ENCODE peak calls at places on chromosomes 16 and 17, in eight cellular contexts. Q, I, P, K, G, Y, S and L are unnamed samples. For H3K36me3, the result is how much of the 10 kb centered on the place peaks cover.

GRCh38 chr17:21460358-21460757 is 84.2 kb downstream of the KCNJ12 start:
- DNase-seq in K (no peak), S (no peak), I (no peak), Y (no peak), G (no peak), Q (no peak), P (no peak), L (no peak)

GRCh38 chr17:4788807-4789700 is at the start of gene GLTPD2:
- DNase-seq in G (no peak), K (no peak), P (no peak), Y (no peak), Q (no peak), S (no peak), I (no peak), L (no peak)

GRCh38 chr17:2911035-2911754 is 115.0 kb downstream of the RAP1GAP2 start:
- DNase-seq in Q (no peak), S (no peak), Y (no peak), G (no peak), I (no peak), K (peak), P (peak), L (no peak)

GRCh38 chr17:33725675-33726271 is 432.7 kb upstream of the ASIC2 start:
- DNase-seq in I (no peak), P (no peak), K (peak), G (no peak), Q (peak), S (peak), Y (no peak), L (no peak)

GRCh38 chr16:69145658-69146057 is 13.2 kb downstream of the UTP4 start:
- DNase-seq in Q (no peak), S (no peak), G (no peak), K (peak), P (no peak), Y (no peak), I (no peak), L (no peak)

GRCh38 chr16:47058295-47059086 is 85.0 kb upstream of the DNAJA2 start:
- DNase-seq in I (no peak), G (no peak), Y (peak), S (no peak), P (no peak), Q (no peak), K (no peak), L (no peak)

GRCh38 chr16:49268667-49269066 is 13.0 kb downstream of the CBLN1 start:
- DNase-seq in P (no peak), S (no peak), I (no peak), K (no peak), Q (no peak), Y (no peak), G (no peak), L (no peak)

GRCh38 chr17:82241183-82241925 is 12.5 kb downstream of the SLC16A3 start:
- DNase-seq in K (no peak), P (peak), Q (no peak), I (no peak), Y (peak), G (peak), S (peak), L (peak)

DNA sequence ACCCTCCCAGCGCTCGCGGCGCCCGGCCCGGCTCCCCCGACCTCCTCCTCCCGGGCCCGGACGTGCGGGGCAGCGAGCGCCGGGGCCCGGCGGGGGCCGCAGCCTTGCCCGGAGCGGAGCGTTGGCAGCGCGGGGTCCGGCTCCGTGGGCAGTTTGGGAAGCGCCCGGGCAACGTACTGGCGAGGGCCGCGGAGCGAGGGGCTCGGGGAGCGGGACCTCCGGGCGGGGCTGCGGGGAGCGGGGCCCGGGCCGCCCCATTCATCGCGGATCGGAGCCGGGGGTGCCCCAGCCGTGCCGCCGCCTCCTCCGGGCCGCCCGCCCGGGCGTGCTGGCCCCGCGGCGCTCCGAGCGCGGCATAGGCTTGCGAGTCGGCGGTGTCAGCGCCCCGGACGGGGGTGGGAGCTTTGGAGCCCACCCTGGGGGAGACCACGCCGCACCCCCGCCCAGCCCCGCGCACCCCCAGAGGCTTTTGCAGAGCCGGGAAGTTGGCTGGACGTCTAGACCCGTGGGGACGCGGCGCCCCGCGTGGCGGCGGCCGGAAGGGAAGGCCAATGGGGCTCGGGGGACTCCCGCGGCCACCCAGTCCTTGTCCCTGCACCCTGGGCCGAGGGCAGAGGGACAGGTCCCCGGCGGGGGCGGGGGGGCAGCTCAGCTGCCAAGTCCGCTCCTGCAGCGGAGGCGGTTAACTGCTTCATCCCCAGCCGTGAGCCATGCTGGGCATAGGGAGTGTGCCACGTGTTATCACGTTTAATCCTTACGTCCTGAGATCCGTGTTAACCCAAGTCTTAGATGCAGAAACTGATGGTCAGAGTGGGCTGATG is 852 bp downstream of the ZNF469 start:
- DNase-seq in I (no peak), G (peak), P (peak), K (peak), Y (no peak), S (peak), Q (no peak), L (peak)
- TF ChIP-seq CTCF in I (peak), G (peak), P (peak), K (peak), Y (peak), S (peak), Q (no peak), L (peak)

DNA sequence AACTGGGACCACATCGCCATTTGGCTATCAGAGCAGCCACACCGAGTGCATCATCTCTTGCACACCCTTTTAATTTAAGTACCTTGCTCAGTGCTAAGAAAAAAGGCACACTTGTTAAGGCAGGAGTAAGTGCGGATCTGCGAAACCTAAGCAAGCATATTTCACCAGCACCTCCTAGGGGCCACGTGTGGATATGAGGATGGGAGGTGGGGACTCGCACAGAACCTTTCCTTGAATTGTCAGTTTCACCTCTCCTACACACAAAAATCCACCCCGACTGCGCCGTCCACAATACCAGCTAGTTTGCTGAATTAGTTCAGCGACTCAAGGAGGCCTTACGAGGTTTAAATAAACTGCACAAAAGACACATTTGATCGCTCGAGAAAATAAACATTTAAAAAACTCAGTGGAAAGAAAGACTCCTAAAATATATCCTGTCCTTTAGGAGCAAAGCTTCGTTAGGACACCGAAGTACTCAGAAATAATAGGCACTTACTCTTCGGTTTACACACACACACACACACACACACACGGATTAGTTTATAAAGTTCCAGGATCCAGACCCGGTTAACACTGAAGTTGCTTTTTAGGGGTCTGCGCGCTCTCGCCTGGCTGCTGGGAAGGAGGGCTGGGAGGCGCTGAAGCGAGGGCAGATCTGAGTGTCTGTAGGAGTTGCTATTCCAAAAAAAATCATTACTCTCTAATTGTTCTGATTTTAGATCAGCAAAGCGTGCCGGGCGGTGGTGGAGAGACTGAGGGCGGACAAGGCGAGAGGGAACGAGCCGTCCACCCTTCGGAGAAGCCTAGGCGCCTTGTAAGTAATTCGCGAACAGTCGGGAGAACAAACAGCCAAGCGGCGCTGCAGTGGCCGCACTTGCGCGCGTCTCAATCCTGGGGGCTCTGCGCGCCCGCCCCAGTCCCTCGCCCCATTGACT is 1.0 kb upstream of the KCNJ2 start:
- DNase-seq in K (peak), P (peak), I (no peak), Q (peak), S (peak), Y (peak), G (peak), L (no peak)
- H3K27ac ChIP-seq in K (peak), P (peak), I (no peak), Q (no peak), S (peak), Y (peak), G (peak), L (peak)

DNA sequence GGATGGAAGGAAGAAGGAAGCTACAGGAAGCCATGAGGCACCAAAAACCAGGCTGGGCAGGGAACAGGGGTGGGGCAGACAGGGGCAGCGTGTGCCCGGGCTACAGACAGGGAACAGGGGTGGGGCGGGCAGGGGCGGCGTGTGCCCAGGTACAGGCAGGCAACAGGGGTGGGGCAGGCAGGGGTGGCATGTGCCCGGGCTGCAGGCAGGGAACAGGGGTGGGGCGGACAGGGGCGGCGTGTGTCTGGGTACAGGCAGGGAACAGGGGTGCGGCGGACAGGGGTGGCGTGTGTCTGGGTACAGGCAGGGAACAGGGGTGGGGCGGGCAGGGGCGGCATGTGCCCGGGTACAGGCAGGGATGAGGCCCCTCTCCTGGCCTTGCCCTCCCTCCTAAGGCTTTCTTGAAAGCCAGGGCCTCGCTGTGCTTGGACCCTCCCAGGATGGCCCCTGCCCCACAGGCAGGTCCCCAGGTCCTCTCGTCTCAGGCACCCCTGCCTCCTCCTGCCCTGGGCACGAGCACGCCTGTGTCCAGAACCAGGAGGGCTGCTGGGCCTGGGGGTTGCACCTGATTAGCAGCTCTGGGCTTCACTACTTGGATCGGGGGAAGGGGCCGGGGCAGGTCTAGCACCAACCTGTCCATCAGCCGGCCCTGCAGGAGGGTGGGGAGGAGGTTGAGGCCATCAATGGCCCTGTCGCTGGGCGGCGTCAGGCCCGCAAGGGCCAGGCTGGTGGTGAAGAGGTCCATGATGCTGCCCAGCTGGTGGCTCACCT is 14.5 kb upstream of the APRT start:
- DNase-seq in Q (no peak), Y (no peak), K (no peak), G (no peak), S (no peak), I (no peak), P (no peak), L (peak)
- H3K36me3 ChIP-seq in Q (under half), Y (under half), K (under half), G (under half), S (half or more), I (under half), P (under half), L (under half)

DNA sequence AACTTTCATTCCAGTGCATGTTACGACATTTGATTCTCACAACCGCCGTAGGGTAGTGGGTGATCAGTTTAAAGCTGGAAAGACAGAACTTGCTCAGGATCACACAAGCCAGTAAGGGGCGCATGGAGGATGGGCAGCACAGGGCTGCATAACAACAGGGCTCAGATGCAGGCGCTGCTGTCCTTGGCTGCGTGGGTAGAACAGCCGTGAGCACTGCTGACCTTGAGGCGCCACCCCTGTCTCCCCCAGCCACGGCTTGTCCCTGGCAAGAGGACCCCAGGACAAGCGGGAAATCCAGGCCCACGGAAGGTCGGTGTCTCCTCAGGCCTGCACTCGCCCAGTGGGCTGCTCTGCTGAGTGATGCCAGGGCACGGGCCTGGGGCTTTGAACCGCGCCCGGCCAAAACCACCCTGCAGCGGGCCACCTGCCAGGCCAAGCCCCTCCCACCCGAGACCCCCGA is 84.7 kb downstream of the LMF1 start:
- DNase-seq in Q (no peak), G (peak), P (no peak), S (peak), I (no peak), Y (no peak), K (no peak), L (no peak)
- TF ChIP-seq CTCF in Q (no peak), G (no peak), P (no peak), S (no peak), I (no peak), Y (no peak), K (no peak), L (no peak)

GRCh38 chr17:36612323-36612722 is 10.9 kb downstream of the MRM1 start:
- DNase-seq in Y (no peak), P (no peak), G (no peak), Q (no peak), I (no peak), K (no peak), S (no peak), L (no peak)
- H3K27ac ChIP-seq in Y (no peak), P (no peak), G (no peak), Q (no peak), I (no peak), K (no peak), S (no peak), L (no peak)

GRCh38 chr17:1558401-1558800 is 4.2 kb downstream of the PITPNA start:
- DNase-seq in S (no peak), Y (no peak), Q (no peak), I (no peak), P (no peak), G (no peak), K (no peak), L (no peak)

GRCh38 chr17:1560582-1561170 is 1.9 kb downstream of the PITPNA start:
- DNase-seq in I (no peak), Y (peak), G (no peak), K (no peak), P (no peak), Q (no peak), S (no peak), L (no peak)

GRCh38 chr17:1561420-1562177 is 993 bp downstream of the PITPNA start:
- DNase-seq in S (peak), Q (peak), P (peak), G (peak), I (no peak), K (no peak), Y (no peak), L (peak)

GRCh38 chr17:1559047-1559742 is 3.4 kb downstream of the PITPNA start:
- DNase-seq in S (no peak), Y (no peak), K (no peak), G (no peak), Q (no peak), P (no peak), I (no peak), L (no peak)

DNA sequence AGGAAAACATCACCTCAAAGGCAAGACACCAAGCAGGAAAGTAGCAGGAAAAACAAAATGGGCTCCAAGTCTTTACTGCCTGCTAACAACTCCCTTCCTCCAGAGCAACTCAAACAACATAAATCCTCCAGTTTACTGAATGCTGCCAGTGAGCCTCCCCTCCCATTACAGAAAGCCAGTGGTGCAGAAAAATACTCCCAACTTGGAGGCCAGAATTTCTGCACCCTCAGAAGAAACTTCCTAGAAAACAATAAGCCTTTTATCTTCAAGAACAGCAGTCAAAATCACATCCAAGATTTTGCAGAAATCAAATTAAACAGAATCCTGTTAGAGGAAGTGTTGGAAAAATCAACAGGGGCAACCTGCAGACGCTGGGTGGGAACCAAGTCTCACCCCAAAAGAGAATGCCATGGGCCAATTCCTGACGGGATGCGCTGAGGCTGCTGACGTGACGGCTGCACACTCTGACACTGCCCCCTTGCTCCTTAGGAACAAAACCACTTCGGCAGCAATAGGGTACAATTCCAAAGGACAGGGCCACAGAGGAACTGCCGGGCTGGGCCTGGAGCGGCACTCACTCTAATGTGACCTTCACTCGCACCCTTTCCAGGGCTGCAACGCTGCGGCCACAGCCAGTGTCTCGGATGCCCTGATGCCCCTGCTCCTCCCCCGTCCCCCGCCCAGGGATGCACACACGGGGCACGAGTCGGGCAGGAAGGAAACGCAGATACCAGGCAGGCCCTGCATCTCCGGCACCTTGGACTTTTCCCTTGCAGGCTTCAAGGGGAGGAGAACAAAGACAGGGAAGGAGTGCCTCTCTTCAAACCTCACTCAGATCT is 2.6 kb downstream of the PITPNA start:
- DNase-seq in I (no peak), P (no peak), Y (no peak), S (no peak), Q (no peak), G (peak), K (no peak), L (peak)
- H3K36me3 ChIP-seq in I (under half), P (under half), Y (under half), S (under half), Q (under half), G (under half), K (under half), L (under half)

DNA sequence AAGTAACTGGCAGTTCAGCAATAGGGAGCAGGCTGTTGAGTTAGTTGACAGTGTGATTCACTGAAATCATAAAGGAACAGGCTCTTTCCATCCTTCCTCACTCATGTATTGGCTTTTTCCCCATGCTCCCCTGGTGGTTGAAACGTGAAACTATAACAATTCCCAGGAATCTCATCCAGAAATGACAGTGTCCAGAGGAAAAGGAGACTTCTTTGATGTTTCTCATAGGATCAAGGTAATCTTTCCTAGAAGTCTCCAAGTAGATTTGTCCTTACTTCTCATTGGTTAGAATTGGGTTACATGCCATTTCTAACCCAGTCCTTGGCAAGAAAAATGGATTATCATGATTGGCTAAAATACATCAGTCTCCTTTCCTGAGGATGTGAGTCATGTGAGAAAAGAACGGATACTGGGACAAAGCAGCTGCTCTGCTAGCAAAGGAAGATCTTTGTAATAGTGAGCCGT is 14.4 kb downstream of the TTC19 start:
- DNase-seq in K (no peak), S (no peak), I (no peak), P (no peak), Q (no peak), Y (no peak), G (no peak), L (no peak)
- TF ChIP-seq CTCF in K (peak), S (peak), I (peak), P (no peak), Q (peak), Y (peak), G (peak), L (peak)